ENCODE peak calls at places on chromosomes 13 and 19, in seven cellular contexts. One of them, this sample, is unnamed.

GRCh38 chr19:49421039-49421877 is 2.0 kb downstream of the PTH2 start:
- DNase-seq in hepatic stellate cell: peak
- DNase-seq in fibroblast of mammary gland: peak
- DNase-seq in GOT3: no peak
- DNase-seq in heart right ventricle: peak
- DNase-seq in Calu3: no peak
- DNase-seq in stimulated activated CD4-positive, alpha-beta T cell treated with anti-CD3 and anti-CD28 coated beads, Interleukin-4, amount 100 ng/mL, for 4 hours: peak
- DNase-seq in this sample: peak

GRCh38 chr13:93248627-93249047 is 22.0 kb downstream of the GPC6 start:
- DNase-seq in hepatic stellate cell: no peak
- DNase-seq in fibroblast of mammary gland: no peak
- DNase-seq in GOT3: no peak
- DNase-seq in heart right ventricle: no peak
- DNase-seq in Calu3: peak
- DNase-seq in stimulated activated CD4-positive, alpha-beta T cell treated with anti-CD3 and anti-CD28 coated beads, Interleukin-4, amount 100 ng/mL, for 4 hours: no peak
- DNase-seq in this sample: no peak

GRCh38 chr13:101230271-101230890 is 185.9 kb downstream of the NALCN start:
- DNase-seq in hepatic stellate cell: no peak
- DNase-seq in fibroblast of mammary gland: no peak
- DNase-seq in GOT3: no peak
- DNase-seq in heart right ventricle: no peak
- DNase-seq in Calu3: no peak
- DNase-seq in stimulated activated CD4-positive, alpha-beta T cell treated with anti-CD3 and anti-CD28 coated beads, Interleukin-4, amount 100 ng/mL, for 4 hours: no peak
- DNase-seq in this sample: no peak

GRCh38 chr13:90926459-90926858 is 421.0 kb upstream of the MIR17HG start:
- DNase-seq in hepatic stellate cell: no peak
- DNase-seq in fibroblast of mammary gland: no peak
- DNase-seq in GOT3: no peak
- DNase-seq in heart right ventricle: no peak
- DNase-seq in Calu3: no peak
- DNase-seq in stimulated activated CD4-positive, alpha-beta T cell treated with anti-CD3 and anti-CD28 coated beads, Interleukin-4, amount 100 ng/mL, for 4 hours: no peak
- DNase-seq in this sample: no peak

GRCh38 chr19:18464646-18465045 is 26.7 kb upstream of the ISYNA1 start:
- DNase-seq in hepatic stellate cell: peak
- DNase-seq in fibroblast of mammary gland: peak
- DNase-seq in GOT3: no peak
- DNase-seq in heart right ventricle: peak
- DNase-seq in Calu3: no peak
- DNase-seq in stimulated activated CD4-positive, alpha-beta T cell treated with anti-CD3 and anti-CD28 coated beads, Interleukin-4, amount 100 ng/mL, for 4 hours: no peak
- DNase-seq in this sample: peak

GRCh38 chr13:36251528-36251927 is 37.2 kb upstream of the SOHLH2 start:
- DNase-seq in hepatic stellate cell: no peak
- DNase-seq in fibroblast of mammary gland: peak
- DNase-seq in GOT3: no peak
- DNase-seq in heart right ventricle: no peak
- DNase-seq in Calu3: no peak
- DNase-seq in stimulated activated CD4-positive, alpha-beta T cell treated with anti-CD3 and anti-CD28 coated beads, Interleukin-4, amount 100 ng/mL, for 4 hours: no peak
- DNase-seq in this sample: no peak

GRCh38 chr19:4744451-4745170 is 21.0 kb upstream of the DPP9 start:
- DNase-seq in hepatic stellate cell: peak
- DNase-seq in fibroblast of mammary gland: peak
- DNase-seq in GOT3: peak
- DNase-seq in heart right ventricle: no peak
- DNase-seq in Calu3: no peak
- DNase-seq in stimulated activated CD4-positive, alpha-beta T cell treated with anti-CD3 and anti-CD28 coated beads, Interleukin-4, amount 100 ng/mL, for 4 hours: no peak
- DNase-seq in this sample: peak

GRCh38 chr19:39205449-39205764 is 1.3 kb upstream of the SYCN start:
- DNase-seq in hepatic stellate cell: no peak
- DNase-seq in fibroblast of mammary gland: no peak
- DNase-seq in GOT3: no peak
- DNase-seq in heart right ventricle: no peak
- DNase-seq in Calu3: no peak
- DNase-seq in stimulated activated CD4-positive, alpha-beta T cell treated with anti-CD3 and anti-CD28 coated beads, Interleukin-4, amount 100 ng/mL, for 4 hours: no peak
- DNase-seq in this sample: no peak

GRCh38 chr13:113404366-113404722 is 40.4 kb upstream of the GRTP1 start:
- DNase-seq in hepatic stellate cell: no peak
- DNase-seq in fibroblast of mammary gland: no peak
- DNase-seq in GOT3: no peak
- DNase-seq in heart right ventricle: no peak
- DNase-seq in Calu3: no peak
- DNase-seq in stimulated activated CD4-positive, alpha-beta T cell treated with anti-CD3 and anti-CD28 coated beads, Interleukin-4, amount 100 ng/mL, for 4 hours: no peak
- DNase-seq in this sample: no peak

GRCh38 chr19:49212302-49212701 is 54.7 kb downstream of the TRPM4 start:
- DNase-seq in hepatic stellate cell: no peak
- DNase-seq in fibroblast of mammary gland: peak
- DNase-seq in GOT3: no peak
- DNase-seq in heart right ventricle: no peak
- DNase-seq in Calu3: no peak
- DNase-seq in stimulated activated CD4-positive, alpha-beta T cell treated with anti-CD3 and anti-CD28 coated beads, Interleukin-4, amount 100 ng/mL, for 4 hours: no peak
- DNase-seq in this sample: no peak

GRCh38 chr19:7677664-7678311 is 898 bp downstream of the MCEMP1 start:
- DNase-seq in hepatic stellate cell: no peak
- DNase-seq in fibroblast of mammary gland: no peak
- DNase-seq in GOT3: no peak
- DNase-seq in heart right ventricle: no peak
- DNase-seq in Calu3: no peak
- DNase-seq in stimulated activated CD4-positive, alpha-beta T cell treated with anti-CD3 and anti-CD28 coated beads, Interleukin-4, amount 100 ng/mL, for 4 hours: no peak
- DNase-seq in this sample: no peak

GRCh38 chr19:23385404-23385803 is 9.9 kb downstream of the ZNF91 start:
- DNase-seq in hepatic stellate cell: no peak
- DNase-seq in fibroblast of mammary gland: no peak
- DNase-seq in GOT3: no peak
- DNase-seq in heart right ventricle: no peak
- DNase-seq in Calu3: no peak
- DNase-seq in stimulated activated CD4-positive, alpha-beta T cell treated with anti-CD3 and anti-CD28 coated beads, Interleukin-4, amount 100 ng/mL, for 4 hours: no peak
- DNase-seq in this sample: no peak

GRCh38 chr13:99985243-99985874 is 3.8 kb downstream of the ZIC2 start:
- DNase-seq in hepatic stellate cell: no peak
- DNase-seq in fibroblast of mammary gland: no peak
- DNase-seq in GOT3: no peak
- DNase-seq in heart right ventricle: no peak
- DNase-seq in Calu3: no peak
- DNase-seq in stimulated activated CD4-positive, alpha-beta T cell treated with anti-CD3 and anti-CD28 coated beads, Interleukin-4, amount 100 ng/mL, for 4 hours: no peak
- DNase-seq in this sample: no peak

GRCh38 chr19:46407891-46408426 is 5.4 kb downstream of the CCDC8 start:
- DNase-seq in hepatic stellate cell: no peak
- DNase-seq in fibroblast of mammary gland: no peak
- DNase-seq in GOT3: no peak
- DNase-seq in heart right ventricle: no peak
- DNase-seq in Calu3: no peak
- DNase-seq in stimulated activated CD4-positive, alpha-beta T cell treated with anti-CD3 and anti-CD28 coated beads, Interleukin-4, amount 100 ng/mL, for 4 hours: no peak
- DNase-seq in this sample: no peak

GRCh38 chr19:4891066-4891465 is 11.6 kb downstream of the ARRDC5 start:
- DNase-seq in hepatic stellate cell: no peak
- DNase-seq in fibroblast of mammary gland: no peak
- DNase-seq in GOT3: no peak
- DNase-seq in heart right ventricle: peak
- DNase-seq in Calu3: no peak
- DNase-seq in stimulated activated CD4-positive, alpha-beta T cell treated with anti-CD3 and anti-CD28 coated beads, Interleukin-4, amount 100 ng/mL, for 4 hours: no peak
- DNase-seq in this sample: no peak

GRCh38 chr19:31338069-31338767 is 11.0 kb downstream of the TSHZ3 start:
- DNase-seq in hepatic stellate cell: peak
- DNase-seq in fibroblast of mammary gland: peak
- DNase-seq in GOT3: no peak
- DNase-seq in heart right ventricle: peak
- DNase-seq in Calu3: no peak
- DNase-seq in stimulated activated CD4-positive, alpha-beta T cell treated with anti-CD3 and anti-CD28 coated beads, Interleukin-4, amount 100 ng/mL, for 4 hours: no peak
- DNase-seq in this sample: no peak

GRCh38 chr13:102587916-102588315 is 8.9 kb upstream of the TPP2 start:
- DNase-seq in hepatic stellate cell: no peak
- DNase-seq in fibroblast of mammary gland: no peak
- DNase-seq in GOT3: no peak
- DNase-seq in heart right ventricle: no peak
- DNase-seq in Calu3: no peak
- DNase-seq in stimulated activated CD4-positive, alpha-beta T cell treated with anti-CD3 and anti-CD28 coated beads, Interleukin-4, amount 100 ng/mL, for 4 hours: no peak
- DNase-seq in this sample: no peak

GRCh38 chr13:113179374-113180230 is 21.2 kb downstream of the PROZ start:
- DNase-seq in hepatic stellate cell: no peak
- DNase-seq in fibroblast of mammary gland: no peak
- DNase-seq in GOT3: no peak
- DNase-seq in heart right ventricle: peak
- DNase-seq in Calu3: no peak
- DNase-seq in stimulated activated CD4-positive, alpha-beta T cell treated with anti-CD3 and anti-CD28 coated beads, Interleukin-4, amount 100 ng/mL, for 4 hours: no peak
- DNase-seq in this sample: no peak

GRCh38 chr19:58117841-58118575 is 20.0 kb upstream of the ZSCAN18 start:
- DNase-seq in hepatic stellate cell: no peak
- DNase-seq in fibroblast of mammary gland: no peak
- DNase-seq in GOT3: no peak
- DNase-seq in heart right ventricle: peak
- DNase-seq in Calu3: no peak
- DNase-seq in stimulated activated CD4-positive, alpha-beta T cell treated with anti-CD3 and anti-CD28 coated beads, Interleukin-4, amount 100 ng/mL, for 4 hours: no peak
- DNase-seq in this sample: no peak

GRCh38 chr13:83716121-83716520 is 166.2 kb downstream of the SLITRK1 start:
- DNase-seq in hepatic stellate cell: no peak
- DNase-seq in fibroblast of mammary gland: peak
- DNase-seq in GOT3: no peak
- DNase-seq in heart right ventricle: no peak
- DNase-seq in Calu3: no peak
- DNase-seq in stimulated activated CD4-positive, alpha-beta T cell treated with anti-CD3 and anti-CD28 coated beads, Interleukin-4, amount 100 ng/mL, for 4 hours: no peak
- DNase-seq in this sample: no peak

This sample was measured in endothelial cell of umbilical vein.